ENCODE peak calls at places on chromosome X, in four cellular contexts. T is PC-3, O is suprapubic skin, V is astrocyte. A is an unnamed sample. For H3K27me3, the result is how much of the 10 kb centered on the place peaks cover.

GRCh38 chrX:12878536-12878935 is 11.7 kb downstream of the TLR7 start:
- DNase-seq in O (no peak), V (no peak), T (peak), A (no peak)

GRCh38 chrX:132119821-132120220 is 8.0 kb downstream of the FRMD7 start:
- DNase-seq in V (no peak), O (no peak), T (peak), A (no peak)

GRCh38 chrX:154036513-154036912 is 16.8 kb upstream of the IRAK1 start:
- DNase-seq in O (no peak), V (no peak), T (no peak), A (no peak)

GRCh38 chrX:65871671-65872311 is 168.1 kb downstream of the VSIG4 start:
- DNase-seq in T (peak), O (no peak), V (no peak), A (no peak)

GRCh38 chrX:27889878-27890277 is 82.1 kb downstream of the MAGEB10 start:
- DNase-seq in T (no peak), O (no peak), V (no peak), A (no peak)

GRCh38 chrX:1451251-1451675 is 1.4 kb downstream of the ASMTL start:
- DNase-seq in T (no peak), O (peak), V (no peak), A (no peak)

GRCh38 chrX:152632445-152633097 is 5.1 kb upstream of the GABRQ start:
- DNase-seq in O (no peak), V (no peak), T (peak), A (no peak)

GRCh38 chrX:118183606-118184005 is 67.0 kb upstream of the KLHL13 start:
- DNase-seq in O (no peak), V (no peak), T (peak), A (no peak)

GRCh38 chrX:24158881-24159280 is 9.4 kb downstream of the ZFX start:
- DNase-seq in T (no peak), V (no peak), O (no peak), A (no peak)

GRCh38 chrX:78123190-78123589 is 16.3 kb downstream of the TAF9B start:
- DNase-seq in V (peak), O (no peak), T (peak), A (no peak)

GRCh38 chrX:14235004-14235403 is 205.3 kb upstream of the GEMIN8 start:
- DNase-seq in T (peak), O (no peak), V (no peak), A (no peak)

GRCh38 chrX:43868791-43869190 is 13.5 kb downstream of the MAOB start:
- DNase-seq in T (peak), V (peak), O (no peak), A (no peak)

GRCh38 chrX:150508461-150509367 is 59.7 kb upstream of the MTM1 start:
- DNase-seq in O (no peak), T (no peak), V (no peak), A (no peak)

GRCh38 chrX:149818652-149819051 is 36.9 kb downstream of the MAGEA9 start:
- DNase-seq in T (no peak), V (peak), O (no peak), A (no peak)

GRCh38 chrX:145861818-145862217 is 44.2 kb downstream of the SLITRK2 start:
- DNase-seq in T (no peak), O (no peak), V (no peak), A (no peak)

GRCh38 chrX:109660756-109661155 is 35.8 kb upstream of the KCNE5 start:
- DNase-seq in O (no peak), T (no peak), V (no peak), A (no peak)

GRCh38 chrX:13059269-13059668 is 14.8 kb upstream of the FAM9C start:
- DNase-seq in O (no peak), T (no peak), V (no peak), A (no peak)

GRCh38 chrX:41406211-41406610 is 40.9 kb upstream of the NYX start:
- DNase-seq in O (no peak), V (peak), T (peak), A (no peak)

GRCh38 chrX:134580947-134581346 is 77.3 kb downstream of the PLAC1 start:
- DNase-seq in T (no peak), O (no peak), V (no peak), A (no peak)

GRCh38 chrX:74505437-74505836 is 84.1 kb downstream of the SLC16A2 start:
- DNase-seq in V (no peak), O (no peak), T (no peak), A (no peak)

GRCh38 chrX:8245411-8245810 is 74.3 kb upstream of the VCX2 start:
- DNase-seq in V (no peak), T (peak), O (no peak), A (no peak)

GRCh38 chrX:123215397-123216089 is 31.5 kb downstream of the GRIA3 start:
- DNase-seq in V (no peak), O (no peak), T (no peak), A (no peak)

GRCh38 chrX:86133761-86134160 is 14.5 kb upstream of the DACH2 start:
- DNase-seq in O (no peak), T (no peak), V (no peak), A (no peak)

GRCh38 chrX:30576881-30577280 is 685 bp downstream of the TASL start:
- DNase-seq in V (no peak), O (no peak), T (no peak), A (no peak)

GRCh38 chrX:48911407-48912182 is at the start of gene SLC35A2:
- DNase-seq in T (peak), O (peak), V (peak), A (no peak)

DNA sequence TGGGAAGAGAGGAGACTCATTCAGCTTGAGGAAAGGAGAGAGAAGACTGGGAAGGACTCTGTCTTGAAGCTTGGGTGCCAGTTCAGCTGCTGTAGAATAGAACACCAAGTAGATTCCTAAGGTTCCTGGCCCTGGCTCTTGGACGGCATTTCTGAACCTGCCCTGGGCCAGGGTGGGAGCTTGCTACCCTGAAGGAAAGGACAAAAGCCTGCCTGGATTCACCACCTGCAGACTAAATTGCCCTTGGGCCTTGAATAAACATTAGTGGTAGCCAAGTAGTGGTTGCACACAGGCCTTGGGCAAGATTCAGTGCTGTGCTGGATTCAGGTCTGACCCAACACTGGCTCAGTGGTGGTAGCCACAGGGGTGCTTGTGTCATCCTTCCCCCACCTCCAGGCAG is 588.4 kb upstream of the AMOT start:
- DNase-seq in T (no peak), V (no peak), O (no peak), A (no peak)
- H3K27me3 ChIP-seq in T (under half), V (under half), O (under half), A (under half)

GRCh38 chrX:54423161-54423888 is 16.9 kb upstream of the TSR2 start:
- DNase-seq in O (no peak), T (no peak), V (no peak), A (no peak)
- TF ChIP-seq CTCF in O (no peak), T (no peak), V (no peak), A (peak)

GRCh38 chrX:67543818-67544217 is at the start of gene AR:
- DNase-seq in V (peak), O (peak), T (no peak), A (no peak)

GRCh38 chrX:67544871-67545771 is 1.3 kb downstream of the AR start:
- DNase-seq in T (no peak), V (peak), O (peak), A (no peak)

GRCh38 chrX:67544281-67544680 is 460 bp downstream of the AR start:
- DNase-seq in T (no peak), O (no peak), V (no peak), A (no peak)

GRCh38 chrX:67545772-67546495 is 2.1 kb downstream of the AR start:
- DNase-seq in O (peak), T (no peak), V (no peak), A (no peak)

DNA sequence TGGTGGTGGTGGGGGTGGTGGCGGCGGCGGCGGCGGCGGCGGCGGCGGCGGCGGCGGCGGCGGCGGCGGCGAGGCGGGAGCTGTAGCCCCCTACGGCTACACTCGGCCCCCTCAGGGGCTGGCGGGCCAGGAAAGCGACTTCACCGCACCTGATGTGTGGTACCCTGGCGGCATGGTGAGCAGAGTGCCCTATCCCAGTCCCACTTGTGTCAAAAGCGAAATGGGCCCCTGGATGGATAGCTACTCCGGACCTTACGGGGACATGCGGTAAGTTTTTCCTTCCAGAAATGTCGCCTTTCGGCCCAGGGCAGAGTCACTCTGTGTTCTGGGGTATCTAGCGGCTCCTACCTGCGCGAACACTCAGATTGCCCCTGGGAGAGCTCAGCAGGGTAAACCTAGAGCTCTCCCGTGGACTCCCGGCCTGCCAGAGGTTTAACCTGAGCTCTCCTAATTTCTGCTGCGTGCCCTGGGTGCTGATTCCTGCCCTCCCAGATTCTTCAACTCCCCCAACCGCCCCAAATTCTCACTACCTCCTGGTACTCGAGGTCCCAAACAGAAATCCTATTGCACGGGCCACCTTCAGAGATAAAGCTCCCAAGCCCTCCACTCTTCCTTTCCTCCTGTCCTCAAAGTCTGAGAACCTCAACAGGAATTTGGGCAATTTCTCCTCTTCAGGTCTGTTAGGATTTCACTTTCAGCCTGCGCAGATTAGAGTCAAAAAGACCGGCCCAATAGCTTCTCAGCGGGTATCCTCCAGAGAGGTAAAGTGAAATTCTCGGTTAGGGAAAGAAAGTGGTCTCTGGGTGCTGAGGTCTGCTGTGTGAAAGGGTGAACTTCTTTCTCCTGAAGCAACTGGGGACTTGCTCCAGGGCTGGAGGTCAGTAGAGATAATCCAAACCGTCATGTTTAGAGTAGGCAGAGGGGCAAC is 2.9 kb downstream of the AR start:
- DNase-seq in O (no peak), T (no peak), V (no peak), A (no peak)
- H3K4me3 ChIP-seq in O (peak), T (no peak), V (peak), A (peak)

DNA sequence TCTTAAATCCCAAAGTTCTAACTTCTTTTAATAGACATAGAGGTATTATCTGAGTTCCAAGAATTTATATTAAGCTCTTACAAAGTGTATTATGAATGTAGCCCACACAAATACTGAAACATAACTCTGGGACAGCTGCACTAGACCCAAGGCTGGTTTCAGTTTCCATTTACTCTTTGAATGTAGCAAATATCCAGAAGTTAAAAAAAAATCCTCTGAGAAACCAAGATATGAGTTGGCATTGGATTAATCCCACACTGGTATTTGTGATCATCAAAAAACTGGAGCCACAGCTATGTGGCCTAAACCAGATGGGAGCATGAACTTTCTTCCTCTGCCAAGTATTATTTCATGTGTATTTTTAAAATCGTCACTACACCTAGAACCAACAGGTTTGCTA is 23.6 kb upstream of the SMPX start:
- DNase-seq in T (no peak), O (no peak), V (peak), A (no peak)
- H3K27me3 ChIP-seq in T (under half), O (under half), V (under half), A (under half)

GRCh38 chrX:119696251-119696890 is 3.4 kb upstream of the SEPTIN6 start:
- DNase-seq in T (no peak), V (no peak), O (no peak), A (no peak)

GRCh38 chrX:119694601-119695534 is 1.9 kb upstream of the SEPTIN6 start:
- DNase-seq in O (no peak), V (no peak), T (no peak), A (no peak)

GRCh38 chrX:119693996-119694451 is 1.1 kb upstream of the SEPTIN6 start:
- DNase-seq in T (no peak), V (no peak), O (no peak), A (no peak)

GRCh38 chrX:119695535-119696050 is 2.6 kb upstream of the SEPTIN6 start:
- DNase-seq in T (no peak), V (no peak), O (no peak), A (no peak)

DNA sequence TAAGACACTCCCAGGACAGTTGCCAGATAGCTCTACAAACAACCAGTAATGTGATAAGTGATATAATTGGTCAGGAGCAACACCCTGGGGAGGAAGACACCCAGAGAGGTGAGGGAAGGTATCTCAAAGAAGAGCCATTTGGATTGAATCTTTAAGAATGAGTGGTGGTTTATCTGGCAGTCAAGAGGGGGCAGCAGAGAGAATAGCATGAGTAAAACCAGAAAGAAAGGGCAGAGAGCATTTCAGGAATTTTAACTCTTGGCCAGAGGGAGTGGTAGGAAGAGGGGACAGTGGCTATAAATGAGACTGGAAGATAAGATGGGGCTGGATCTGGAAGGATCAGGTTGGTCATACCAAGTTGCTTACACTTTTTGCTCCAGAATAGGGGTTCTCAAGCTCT is 5.9 kb upstream of the SEPTIN6 start:
- DNase-seq in T (peak), O (no peak), V (peak), A (no peak)
- TF ChIP-seq CTCF in T (peak), O (no peak), V (peak), A (peak)

GRCh38 chrX:40177942-40178715 is 80.4 kb upstream of the BCOR start:
- DNase-seq in T (no peak), O (no peak), V (no peak), A (no peak)
- H3K4me3 ChIP-seq in T (no peak), O (no peak), V (no peak), A (no peak)

GRCh38 chrX:140433582-140433981 is 71.3 kb downstream of the SOX3 start:
- DNase-seq in T (no peak), V (no peak), O (no peak), A (no peak)

GRCh38 chrX:140432328-140433025 is 72.4 kb downstream of the SOX3 start:
- DNase-seq in V (peak), O (no peak), T (no peak), A (no peak)

GRCh38 chrX:140431521-140431920 is 73.3 kb downstream of the SOX3 start:
- DNase-seq in O (no peak), T (peak), V (peak), A (no peak)

GRCh38 chrX:140439455-140439854 is 65.4 kb downstream of the SOX3 start:
- DNase-seq in T (peak), V (peak), O (no peak), A (no peak)

DNA sequence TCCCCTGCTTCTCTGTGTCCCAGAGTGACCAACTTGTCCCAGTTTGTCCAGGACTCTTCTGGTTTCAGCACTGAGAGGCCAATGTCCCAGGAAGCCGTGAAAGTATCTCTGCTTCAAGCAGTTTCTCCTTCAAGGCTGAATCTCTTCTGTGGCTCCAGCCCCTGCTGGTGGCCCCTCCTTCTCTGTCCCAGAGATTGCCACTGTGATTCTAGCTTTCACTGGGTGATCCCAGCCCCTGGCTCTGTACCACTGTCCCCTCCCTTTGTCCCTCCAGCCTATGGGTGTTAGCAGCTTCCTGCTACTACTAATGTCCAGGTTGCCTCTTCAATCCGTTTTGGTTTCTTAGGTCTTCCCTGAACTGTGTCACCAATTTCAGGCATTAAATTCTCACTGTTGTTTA is 70.5 kb downstream of the SOX3 start:
- DNase-seq in O (no peak), V (no peak), T (no peak), A (no peak)
- H3K27me3 ChIP-seq in O (under half), V (under half), T (under half), A (under half)